ENCODE peak calls at places on chromosomes 13 and 19, in four cellular contexts. H is mesenteric fat pad; Y is NCI-H460; B is central memory CD4-positive, alpha-beta T cell. D is an unnamed sample.

GRCh38 chr13:42279080-42279479 is 7.1 kb downstream of the AKAP11 start:
- DNase-seq in H (no peak), B (no peak), Y (no peak), D (peak)

GRCh38 chr19:35076026-35076370 is 34.5 kb downstream of the HPN start:
- DNase-seq in H (no peak), B (no peak), Y (no peak), D (no peak)

GRCh38 chr13:33033361-33033812 is 17.2 kb downstream of the KL start:
- DNase-seq in B (peak), Y (no peak), H (no peak), D (no peak)

GRCh38 chr19:8335343-8336071 is 7.6 kb downstream of the KANK3 start:
- DNase-seq in H (no peak), B (no peak), Y (no peak), D (peak)

GRCh38 chr19:36051236-36051635 is 2.8 kb downstream of the THAP8 start:
- DNase-seq in Y (no peak), H (no peak), B (no peak), D (no peak)

GRCh38 chr13:110498765-110499164 is 62.8 kb downstream of the RAB20 start:
- DNase-seq in Y (no peak), H (no peak), B (no peak), D (no peak)

GRCh38 chr19:57813919-57814504 is 701 bp downstream of the ZNF552 start:
- DNase-seq in B (no peak), Y (no peak), H (no peak), D (no peak)

GRCh38 chr13:113835461-113836274 is 28.2 kb downstream of the GAS6 start:
- DNase-seq in H (no peak), Y (no peak), B (no peak), D (no peak)

GRCh38 chr13:36059366-36059765 is 71.8 kb downstream of the DCLK1 start:
- DNase-seq in B (no peak), Y (no peak), H (no peak), D (no peak)

GRCh38 chr19:46606681-46607440 is 5.7 kb downstream of the CALM3 start:
- DNase-seq in H (peak), Y (no peak), B (no peak), D (no peak)

GRCh38 chr13:27406178-27406939 is 18.1 kb upstream of the GTF3A start:
- DNase-seq in Y (peak), H (no peak), B (peak), D (peak)

GRCh38 chr13:106507560-106508274 is 27.7 kb downstream of the EFNB2 start:
- DNase-seq in H (no peak), B (no peak), Y (peak), D (no peak)

GRCh38 chr13:110646442-110647364 is 31.4 kb downstream of the NAXD start:
- DNase-seq in H (peak), B (no peak), Y (no peak), D (no peak)

GRCh38 chr19:29683009-29683408 is 17.7 kb downstream of the PLEKHF1 start:
- DNase-seq in H (no peak), B (no peak), Y (no peak), D (no peak)

GRCh38 chr19:55069137-55069858 is 6.3 kb upstream of the RDH13 start:
- DNase-seq in B (peak), Y (no peak), H (no peak), D (peak)

GRCh38 chr13:34458756-34459462 is 483.2 kb upstream of the NBEA start:
- DNase-seq in H (no peak), Y (no peak), B (no peak), D (no peak)

D was measured in CD4-positive, alpha-beta memory T cell.